ENCODE peak calls at places on chromosomes 2 and 18, in four cellular contexts. S is A549, D is fibroblast of lung, I is tibial nerve. M is an unnamed sample.

GRCh38 chr2:189002079-189002478 is 27.9 kb downstream of the COL3A1 start:
- DNase-seq in D (peak), I (no peak), S (peak), M (no peak)

GRCh38 chr2:28869494-28870145 is 489 bp downstream of the TRMT61B start:
- DNase-seq in S (no peak), I (no peak), D (no peak), M (no peak)

GRCh38 chr18:61742555-61743429 is 150.0 kb downstream of the RNF152 start:
- DNase-seq in D (no peak), S (no peak), I (no peak), M (no peak)

GRCh38 chr18:33700513-33700976 is 122.5 kb downstream of the ASXL3 start:
- DNase-seq in I (no peak), S (no peak), D (no peak), M (no peak)

GRCh38 chr2:8525582-8526402 is 156.1 kb upstream of the ID2 start:
- DNase-seq in D (peak), S (no peak), I (peak), M (no peak)

GRCh38 chr18:44589709-44590108 is 91.0 kb upstream of the SETBP1 start:
- DNase-seq in S (no peak), I (no peak), D (peak), M (no peak)

GRCh38 chr2:17822452-17823117 is 6.3 kb downstream of the MSGN1 start:
- DNase-seq in S (no peak), I (no peak), D (no peak), M (no peak)

GRCh38 chr2:105515581-105516415 is 116.9 kb upstream of the FHL2 start:
- DNase-seq in I (no peak), S (no peak), D (no peak), M (no peak)